ENCODE peak calls at places on chromosomes 2 and 18, in seven cellular contexts. X is HepG2, Y is H1, O is HCT116, H is SK-N-SH, C is K562, V is GM12878. Q is an unnamed sample.

GRCh38 chr2:209998596-209998995 is 3.8 kb upstream of the RPE start:
- DNase-seq in H (no peak), Y (no peak), C (no peak), V (no peak), X (no peak), O (no peak), Q (no peak)

GRCh38 chr2:19217203-19217602 is 141.2 kb downstream of the OSR1 start:
- DNase-seq in X (no peak), H (no peak), V (no peak), O (no peak), Y (no peak), C (no peak), Q (no peak)

GRCh38 chr2:15364561-15364960 is 196.6 kb downstream of the NBAS start:
- DNase-seq in X (no peak), Y (no peak), O (no peak), V (no peak), H (no peak), C (no peak), Q (no peak)

GRCh38 chr2:60353863-60354262 is 199.6 kb downstream of the BCL11A start:
- DNase-seq in O (no peak), Y (no peak), X (no peak), H (no peak), C (no peak), V (peak; percentile 87), Q (no peak)

GRCh38 chr2:216341151-216341550 is 31.1 kb downstream of the MARCHF4 start:
- DNase-seq in X (no peak), H (no peak), C (no peak), O (no peak), V (no peak), Y (no peak), Q (no peak)

GRCh38 chr2:187553908-187554703 is at the start of gene TFPI:
- DNase-seq in V (no peak), Y (no peak), O (no peak), X (peak; percentile 64), H (no peak), C (peak; percentile 74), Q (peak; percentile 12)

GRCh38 chr2:70340075-70340474 is 38.2 kb upstream of the FAM136A start:
- DNase-seq in O (no peak), Y (no peak), H (no peak), C (no peak), V (no peak), X (no peak), Q (no peak)

GRCh38 chr2:48510329-48510728 is 19.6 kb upstream of the STON1 start:
- DNase-seq in H (peak; percentile 23), V (no peak), X (no peak), C (no peak), O (no peak), Y (no peak), Q (no peak)

GRCh38 chr2:54925022-54925421 is 125.2 kb downstream of the RTN4 start:
- DNase-seq in H (no peak), Y (no peak), O (no peak), X (no peak), C (no peak), V (no peak), Q (no peak)

GRCh38 chr18:25853716-25854465 is 236.5 kb downstream of the SS18 start:
- DNase-seq in H (no peak), C (no peak), O (no peak), X (no peak), V (no peak), Y (no peak), Q (no peak)

GRCh38 chr2:70141754-70142589 is 48.8 kb downstream of the C2orf42 start:
- DNase-seq in X (peak; percentile 67), C (peak; percentile 81), V (no peak), H (peak; percentile 81), O (peak; percentile 32), Y (no peak), Q (no peak)

GRCh38 chr2:60535392-60536312 is 17.8 kb downstream of the BCL11A start:
- DNase-seq in O (no peak), H (no peak), C (no peak), X (no peak), Y (no peak), V (no peak), Q (no peak)

GRCh38 chr2:20184067-20184938 is 40.6 kb downstream of the SDC1 start:
- DNase-seq in V (no peak), X (peak; percentile 93), O (no peak), Y (no peak), H (no peak), C (no peak), Q (no peak)

GRCh38 chr2:233468047-233468745 is 98.4 kb downstream of the USP40 start:
- DNase-seq in C (no peak), V (no peak), O (no peak), X (no peak), H (no peak), Y (no peak), Q (no peak)

GRCh38 chr18:41126541-41127235 is 828.3 kb upstream of the PIK3C3 start:
- DNase-seq in V (no peak), X (no peak), C (no peak), H (no peak), Y (no peak), O (no peak), Q (no peak)

GRCh38 chr2:216553093-216553478 is 54.4 kb downstream of the RPL37A start:
- DNase-seq in C (no peak), H (no peak), O (no peak), V (no peak), X (peak; percentile 96), Y (peak; percentile 13), Q (no peak)

DNA sequence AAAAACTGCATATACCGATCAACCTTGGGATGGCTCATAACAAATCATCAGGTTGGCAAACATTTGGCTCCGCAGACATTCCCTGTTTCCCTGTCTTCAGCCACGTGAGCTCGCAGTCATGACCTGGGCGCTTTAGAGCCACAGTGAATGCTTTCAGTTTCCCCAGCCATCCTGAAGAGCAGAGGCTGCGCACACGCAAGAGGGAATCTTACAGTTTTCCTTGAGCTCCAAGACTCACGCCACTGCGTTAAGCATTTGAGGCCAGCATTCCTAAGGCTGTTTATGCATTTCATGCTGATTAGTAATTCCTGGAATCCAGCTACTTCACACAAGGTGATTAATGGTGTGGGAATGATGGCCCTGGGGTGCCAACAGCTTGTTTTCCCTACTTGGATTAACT is 95.1 kb downstream of the MTCL1 start:
- DNase-seq in C (no peak), H (no peak), X (no peak), V (no peak), O (peak; percentile 73), Y (peak; percentile 53), Q (peak; percentile 15)
- TF ChIP-seq JUND in C (no peak), H (peak; percentile 86), X (no peak), V (no peak), O (peak; percentile 87), Y (peak; percentile 59), Q (no peak)

GRCh38 chr2:183164111-183165015 is 40.1 kb downstream of the NUP35 start:
- DNase-seq in O (no peak), V (no peak), H (no peak), C (no peak), Y (no peak), X (no peak), Q (no peak)

GRCh38 chr2:183157131-183157530 is 32.9 kb downstream of the NUP35 start:
- DNase-seq in C (no peak), V (no peak), O (no peak), H (no peak), Y (no peak), X (no peak), Q (no peak)

GRCh38 chr2:183166210-183166609 is 42.0 kb downstream of the NUP35 start:
- DNase-seq in X (no peak), C (no peak), Y (no peak), V (no peak), H (no peak), O (no peak), Q (no peak)

GRCh38 chr2:183162362-183162761 is 38.1 kb downstream of the NUP35 start:
- DNase-seq in C (no peak), Y (no peak), V (no peak), O (no peak), H (no peak), X (no peak), Q (no peak)
- TF ChIP-seq JUND in C (no peak), Y (no peak), V (no peak), O (no peak), H (peak; percentile 12), X (no peak), Q (no peak)

GRCh38 chr18:57297306-57297705 is 55.1 kb upstream of the ST8SIA3 start:
- DNase-seq in X (no peak), C (no peak), H (no peak), V (no peak), O (no peak), Y (no peak), Q (no peak)
- TF ChIP-seq JUND in X (no peak), C (no peak), H (no peak), V (no peak), O (no peak), Y (no peak), Q (no peak)

DNA sequence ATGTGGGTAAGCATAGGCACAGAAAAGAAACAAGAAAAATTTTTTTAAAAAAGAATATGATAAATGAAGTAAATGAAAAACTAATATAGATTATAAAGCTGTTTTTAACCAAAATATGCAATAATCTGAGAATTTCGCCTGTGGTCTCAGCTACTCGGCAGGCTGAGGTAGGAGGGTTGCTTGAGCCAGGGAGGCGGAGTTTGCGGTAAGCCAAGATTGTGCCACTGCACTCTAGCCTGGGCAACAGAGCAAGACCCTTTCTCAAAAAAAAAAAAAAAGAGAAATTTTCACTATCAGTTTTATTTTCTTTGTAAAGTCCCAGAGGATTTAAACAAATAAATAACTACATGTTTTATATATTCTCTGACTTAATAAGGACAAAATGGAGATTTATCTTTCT is 47.3 kb downstream of the DHX57 start:
- DNase-seq in X (no peak), C (no peak), V (no peak), Y (no peak), O (no peak), H (no peak), Q (no peak)
- TF ChIP-seq JUND in X (no peak), C (no peak), V (no peak), Y (no peak), O (no peak), H (no peak), Q (no peak)

GRCh38 chr2:73092146-73092783 is 20.5 kb downstream of the RAB11FIP5 start:
- DNase-seq in Y (no peak), H (no peak), C (no peak), O (no peak), V (no peak), X (peak; percentile 49), Q (no peak)

GRCh38 chr2:73091696-73092095 is 20.2 kb upstream of the SFXN5 start:
- DNase-seq in X (no peak), O (no peak), Y (no peak), C (no peak), H (no peak), V (no peak), Q (no peak)

GRCh38 chr2:73088703-73089102 is 17.2 kb upstream of the SFXN5 start:
- DNase-seq in H (no peak), Y (no peak), O (no peak), X (no peak), C (no peak), V (no peak), Q (no peak)

GRCh38 chr2:73089270-73090030 is 17.9 kb upstream of the SFXN5 start:
- DNase-seq in O (peak; percentile 27), X (peak; percentile 70), Y (no peak), V (no peak), H (no peak), C (no peak), Q (peak; percentile 66)

DNA sequence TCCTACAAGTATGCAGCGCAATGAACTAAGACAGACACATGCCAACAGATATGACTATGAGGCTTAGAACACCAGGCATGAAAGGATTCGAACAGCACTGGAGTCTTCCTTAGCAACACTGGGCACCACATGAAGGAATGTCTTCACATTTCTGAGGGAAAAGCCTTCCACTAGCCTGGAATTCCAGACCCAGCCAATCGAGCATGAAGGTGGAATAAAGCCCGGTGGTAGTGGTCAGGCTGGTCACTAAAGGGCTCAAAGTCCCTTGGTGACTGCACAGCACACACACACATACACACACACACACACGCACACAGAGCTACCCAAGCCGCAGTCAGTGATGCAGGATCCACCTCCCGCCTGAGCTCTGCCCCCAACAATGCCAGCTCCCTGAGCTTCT is 19.7 kb upstream of the SFXN5 start:
- DNase-seq in Y (no peak), O (no peak), V (no peak), C (no peak), H (no peak), X (peak; percentile 84), Q (no peak)
- TF ChIP-seq JUND in Y (no peak), O (no peak), V (no peak), C (no peak), H (no peak), X (peak; percentile 37), Q (no peak)